ENCODE peak calls at places on chromosome 10, in ten cellular contexts. B is PC-3, Z is HFF-Myc, A is tibial artery, V is GM23248, L is mammary epithelial cell, F is neuronal stem cell, M is left ventricle myocardium inferior, J is IMR-90, I is fibroblast of lung. W is an unnamed sample.
A peak's percentile ranks its signal among the peaks of the same experiment; 100 is the strongest.

GRCh38 chr10:33187427-33187999 is 147.0 kb downstream of the NRP1 start:
- DNase-seq in B (no peak), Z (no peak), A (no peak), V (no peak), L (no peak), F (no peak), M (no peak), J (no peak), I (no peak), W (no peak)

GRCh38 chr10:108597657-108598319 is 1325.5 kb downstream of the XPNPEP1 start:
- DNase-seq in B (peak; percentile 38), Z (no peak), A (no peak), V (peak; percentile 15), L (no peak), F (no peak), M (no peak), J (no peak), I (no peak), W (no peak)

GRCh38 chr10:89235073-89235798 is 16.3 kb downstream of the LIPA start:
- DNase-seq in B (no peak), Z (no peak), A (peak; percentile 68), V (peak; percentile 85), L (no peak), F (no peak), M (peak; percentile 59), J (no peak), I (no peak), W (peak; percentile 80)

GRCh38 chr10:30751678-30752331 is 122.3 kb upstream of the LYZL2 start:
- DNase-seq in B (peak; percentile 78), Z (no peak), A (peak; percentile 77), V (peak; percentile 89), L (no peak), F (peak; percentile 59), M (peak; percentile 75), J (peak; percentile 75), I (peak; percentile 75), W (peak; percentile 74)

GRCh38 chr10:75263806-75264205 is 28.0 kb upstream of the COMTD1 start:
- DNase-seq in B (no peak), Z (no peak), A (no peak), V (no peak), L (no peak), F (no peak), M (peak; percentile 22), J (no peak), I (no peak), W (no peak)

GRCh38 chr10:5563991-5564536 is 39.3 kb downstream of the CALML3 start:
- DNase-seq in B (peak; percentile 51), Z (no peak), A (no peak), V (peak; percentile 95), L (peak; percentile 93), F (no peak), M (no peak), J (peak; percentile 61), I (no peak), W (peak; percentile 15)

GRCh38 chr10:11756766-11757315 is 14.7 kb downstream of the ECHDC3 start:
- DNase-seq in B (no peak), Z (no peak), A (no peak), V (no peak), L (no peak), F (no peak), M (no peak), J (no peak), I (no peak), W (no peak)

GRCh38 chr10:78367012-78367411 is 333.3 kb downstream of the RPS24 start:
- DNase-seq in B (no peak), Z (no peak), A (no peak), V (no peak), L (no peak), F (no peak), M (no peak), J (no peak), I (peak; percentile 24), W (no peak)

GRCh38 chr10:116671274-116671926 is 50.6 kb downstream of the PNLIPRP2 start:
- DNase-seq in B (peak; percentile 65), Z (no peak), A (no peak), V (peak; percentile 68), L (peak; percentile 56), F (no peak), M (no peak), J (peak; percentile 68), I (peak; percentile 22), W (no peak)

GRCh38 chr10:116668446-116668845 is 47.7 kb downstream of the PNLIPRP2 start:
- DNase-seq in B (no peak), Z (no peak), A (no peak), V (no peak), L (no peak), F (no peak), M (no peak), J (no peak), I (no peak), W (no peak)

GRCh38 chr10:116669832-116670644 is 49.3 kb downstream of the PNLIPRP2 start:
- DNase-seq in B (no peak), Z (no peak), A (no peak), V (peak; percentile 30), L (no peak), F (no peak), M (no peak), J (no peak), I (no peak), W (no peak)

GRCh38 chr10:116669080-116669479 is 48.3 kb downstream of the PNLIPRP2 start:
- DNase-seq in B (peak; percentile 55), Z (no peak), A (no peak), V (peak; percentile 68), L (no peak), F (no peak), M (no peak), J (peak; percentile 37), I (no peak), W (no peak)

GRCh38 chr10:116670706-116671105 is 50.0 kb downstream of the PNLIPRP2 start:
- DNase-seq in B (no peak), Z (no peak), A (no peak), V (no peak), L (no peak), F (no peak), M (no peak), J (no peak), I (no peak), W (no peak)
- H3K4me3 ChIP-seq in B (no peak overlapping the region), Z (no peak overlapping the region), A (no peak overlapping the region), V (no peak overlapping the region), L (no peak overlapping the region), F (no peak overlapping the region), M (no peak overlapping the region), J (no peak overlapping the region), I (no peak overlapping the region), W (no peak overlapping the region)

DNA sequence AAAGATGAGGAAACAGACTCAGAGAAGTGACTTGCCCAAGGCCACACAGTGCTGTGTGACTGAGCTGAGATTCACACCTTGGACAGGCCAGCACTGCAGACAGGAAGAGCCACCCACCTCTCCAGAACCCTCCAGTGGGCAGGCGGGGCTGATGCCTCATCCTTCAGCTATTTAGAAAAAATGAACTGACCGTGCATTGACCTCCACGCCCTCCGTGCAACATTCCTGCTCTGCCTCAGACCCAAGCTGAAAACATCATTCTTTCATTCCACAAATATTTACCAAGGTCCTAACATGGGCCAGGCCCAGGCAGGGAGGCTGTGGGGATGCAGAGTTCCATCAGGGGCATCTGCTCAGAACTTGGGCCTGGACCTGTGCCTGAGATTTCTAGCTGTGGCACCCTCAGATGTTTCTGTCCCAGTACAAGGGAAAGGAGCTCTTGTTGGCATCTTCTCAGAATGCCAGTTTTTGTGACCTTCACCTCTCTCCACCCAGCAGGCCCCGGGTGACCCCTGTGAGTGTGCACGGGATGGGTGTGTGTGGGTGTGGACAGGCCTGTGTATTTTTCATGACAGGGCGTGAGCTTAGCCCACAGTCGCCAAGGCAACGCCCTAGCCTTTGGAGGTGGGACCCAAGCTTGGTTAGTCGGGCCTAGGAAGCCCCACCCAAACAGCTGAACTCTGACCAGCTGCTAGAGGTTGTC is 6.5 kb downstream of the VSIR start:
- DNase-seq in B (peak; percentile 89), Z (peak; percentile 87), A (peak; percentile 78), V (peak; percentile 96), L (peak; percentile 89), F (no peak), M (peak; percentile 82), J (peak; percentile 95), I (peak; percentile 92), W (no peak)
- H3K4me3 ChIP-seq in B (no peak overlapping the region), Z (no peak overlapping the region), A (no peak overlapping the region), V (peak overlapping the region; percentile 23), L (no peak overlapping the region), F (no peak overlapping the region), M (peak overlapping the region; percentile 96), J (no peak overlapping the region), I (no peak overlapping the region), W (no peak overlapping the region)

GRCh38 chr10:23193435-23194074 is 1.4 kb downstream of the PTF1A start:
- DNase-seq in B (no peak), Z (no peak), A (no peak), V (no peak), L (no peak), F (no peak), M (no peak), J (no peak), I (no peak), W (no peak)

GRCh38 chr10:23190872-23191763 is 994 bp upstream of the PTF1A start:
- DNase-seq in B (no peak), Z (no peak), A (no peak), V (no peak), L (no peak), F (no peak), M (no peak), J (no peak), I (no peak), W (no peak)

GRCh38 chr10:23192396-23192740 is 256 bp downstream of the PTF1A start:
- DNase-seq in B (no peak), Z (no peak), A (no peak), V (no peak), L (peak; percentile 18), F (no peak), M (no peak), J (no peak), I (no peak), W (no peak)

GRCh38 chr10:23192741-23193434 is 776 bp downstream of the PTF1A start:
- DNase-seq in B (no peak), Z (no peak), A (no peak), V (peak; percentile 17), L (no peak), F (no peak), M (no peak), J (no peak), I (no peak), W (no peak)

DNA sequence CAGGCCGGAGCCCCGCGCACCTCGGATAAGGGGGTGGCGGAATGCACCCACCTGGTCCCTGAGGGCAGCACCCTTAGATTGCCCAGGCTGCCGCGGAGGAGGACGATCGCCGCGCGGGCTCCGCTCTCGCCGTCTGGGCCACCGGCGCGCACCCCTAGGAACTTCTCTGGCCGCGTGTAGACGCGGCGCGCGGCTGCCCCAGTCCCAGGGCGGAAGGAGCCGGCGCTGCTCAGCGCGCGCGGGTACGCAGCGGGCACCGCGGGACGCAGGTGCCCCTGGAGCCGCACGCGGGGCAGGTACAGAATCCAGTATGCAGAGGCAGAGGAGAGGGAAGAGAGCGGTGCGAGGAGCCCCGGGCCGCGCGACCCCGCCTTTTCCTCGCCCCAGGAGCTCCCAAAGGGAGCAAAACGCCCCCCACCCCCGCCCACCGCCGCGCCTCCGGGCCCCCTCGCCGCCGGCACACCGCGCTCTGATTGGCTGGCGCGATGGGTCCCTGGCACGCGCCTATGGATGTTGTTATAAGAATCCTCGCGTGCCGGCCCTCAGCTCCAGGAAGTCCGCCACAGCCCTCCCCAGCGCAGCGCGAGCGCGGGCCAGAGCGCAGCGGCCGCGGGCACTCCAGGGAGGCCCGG is at the start of gene PTF1A:
- DNase-seq in B (no peak), Z (no peak), A (no peak), V (no peak), L (no peak), F (no peak), M (no peak), J (no peak), I (no peak), W (no peak)
- H3K4me3 ChIP-seq in B (no peak within 1 kb of the TSS), Z (no peak within 1 kb of the TSS), A (no peak within 1 kb of the TSS), V (no peak within 1 kb of the TSS), L (no peak within 1 kb of the TSS), F (peak within 1 kb of the TSS; percentile 11), M (peak within 1 kb of the TSS; percentile 35), J (no peak within 1 kb of the TSS), I (no peak within 1 kb of the TSS), W (no peak within 1 kb of the TSS)

GRCh38 chr10:80526742-80527141 is 11.0 kb upstream of the SH2D4B start:
- DNase-seq in B (no peak), Z (no peak), A (no peak), V (no peak), L (no peak), F (no peak), M (no peak), J (no peak), I (no peak), W (no peak)
- H3K4me3 ChIP-seq in B (no peak overlapping the region), Z (no peak overlapping the region), A (no peak overlapping the region), V (no peak overlapping the region), L (no peak overlapping the region), F (no peak overlapping the region), M (no peak overlapping the region), J (no peak overlapping the region), I (no peak overlapping the region), W (no peak overlapping the region)